ENCODE peak calls at places on chromosomes 12 and 14, in eight cellular contexts. H is stimulated activated naive B cell treated with anti-CD40 and anti-IgM and Interleukin-4, amounts not matched to agents 10 μg/mL and 1 μg/mL and 100 μg/mL, for 72 hours; Z is sigmoid colon; V is pancreas; S is endothelial cell; N is CD4-positive, alpha-beta memory T cell; L is stimulated activated CD4-positive, alpha-beta T cell treated with anti-CD3 and anti-CD28 coated beads, Interleukin-1b, Interleukin-23, amount 100 ng/mL, for 24 hours; J is germinal center. F is an unnamed sample.

GRCh38 chr12:38886064-38886463 is 19.3 kb downstream of the CPNE8 start:
- DNase-seq in H (no peak), Z (no peak), V (peak), S (no peak), N (no peak), L (peak), J (no peak), F (peak)

GRCh38 chr12:85029456-85029855 is 6.6 kb downstream of the TSPAN19 start:
- DNase-seq in H (no peak), Z (no peak), V (no peak), S (no peak), N (peak), L (no peak), J (no peak), F (no peak)

GRCh38 chr14:23409966-23410635 is 2.0 kb upstream of the MYH6 start:
- DNase-seq in H (no peak), Z (no peak), V (no peak), S (no peak), N (no peak), L (no peak), J (no peak), F (no peak)

GRCh38 chr12:16605666-16606116 is 271 bp downstream of the LMO3 start:
- DNase-seq in H (no peak), Z (peak), V (no peak), S (no peak), N (no peak), L (no peak), J (no peak), F (no peak)

GRCh38 chr12:58140395-58140794 is 199.0 kb downstream of the ATP23 start:
- DNase-seq in H (no peak), Z (no peak), V (no peak), S (no peak), N (no peak), L (no peak), J (no peak), F (no peak)

GRCh38 chr12:89760783-89761182 is 52.1 kb upstream of the ATP2B1 start:
- DNase-seq in H (no peak), Z (no peak), V (no peak), S (no peak), N (peak), L (no peak), J (no peak), F (no peak)

GRCh38 chr14:100417466-100417865 is 94.3 kb downstream of the SLC25A47 start:
- DNase-seq in H (no peak), Z (peak), V (peak), S (peak), N (no peak), L (no peak), J (no peak), F (peak)

GRCh38 chr14:97346675-97347074 is 549.5 kb downstream of the VRK1 start:
- DNase-seq in H (no peak), Z (no peak), V (no peak), S (no peak), N (no peak), L (no peak), J (no peak), F (no peak)

GRCh38 chr12:26936559-26937442 is 980 bp downstream of the INTS13 start:
- DNase-seq in H (no peak), Z (no peak), V (no peak), S (no peak), N (no peak), L (no peak), J (no peak), F (no peak)

GRCh38 chr14:42111355-42111754 is 504.7 kb downstream of the LRFN5 start:
- DNase-seq in H (no peak), Z (no peak), V (no peak), S (no peak), N (no peak), L (no peak), J (no peak), F (no peak)

GRCh38 chr12:123160801-123161487 is 10.1 kb upstream of the PITPNM2 start:
- DNase-seq in H (no peak), Z (no peak), V (no peak), S (no peak), N (no peak), L (no peak), J (no peak), F (no peak)

F was measured in sciatic nerve.